ENCODE peak calls at places on chromosome 15, in seven cellular contexts. L is K562, K is HepG2, U is H1, W is SK-N-SH, N is GM12891, M is GM12878. D is an unnamed sample.

GRCh38 chr15:89958107-89958805 is 42.9 kb upstream of the ZNF710 start:
- DNase-seq in L (no peak), K (peak), U (no peak), W (no peak), N (no peak), M (no peak), D (no peak)

GRCh38 chr15:78950343-78950742 is 5.5 kb upstream of the CTSH start:
- DNase-seq in L (no peak), K (peak), U (no peak), W (no peak), N (no peak), M (no peak), D (no peak)

GRCh38 chr15:48940508-48940907 is 23.2 kb downstream of the SHC4 start:
- DNase-seq in L (no peak), K (no peak), U (no peak), W (no peak), N (no peak), M (peak), D (no peak)

GRCh38 chr15:55999635-56000034 is 6.2 kb upstream of the NEDD4 start:
- DNase-seq in L (no peak), K (no peak), U (no peak), W (no peak), N (no peak), M (no peak), D (no peak)

GRCh38 chr15:32919749-32920414 is 202.1 kb downstream of the GREM1 start:
- DNase-seq in L (no peak), K (no peak), U (no peak), W (no peak), N (no peak), M (no peak), D (no peak)

GRCh38 chr15:53197426-53197839 is 407.3 kb upstream of the ONECUT1 start:
- DNase-seq in L (peak), K (peak), U (peak), W (peak), N (peak), M (no peak), D (peak)

GRCh38 chr15:100114100-100114499 is 227.7 kb downstream of the ADAMTS17 start:
- DNase-seq in L (no peak), K (no peak), U (no peak), W (no peak), N (no peak), M (no peak), D (no peak)

GRCh38 chr15:43762824-43763223 is 13.9 kb downstream of the ELL3 start:
- DNase-seq in L (peak), K (no peak), U (no peak), W (no peak), N (no peak), M (no peak), D (no peak)

GRCh38 chr15:87874896-87875661 is 381.5 kb downstream of the NTRK3 start:
- DNase-seq in L (no peak), K (no peak), U (no peak), W (peak), N (no peak), M (no peak), D (no peak)

GRCh38 chr15:85473455-85473854 is 93.1 kb downstream of the AKAP13 start:
- DNase-seq in L (no peak), K (no peak), U (no peak), W (no peak), N (no peak), M (no peak), D (no peak)

GRCh38 chr15:78457101-78457500 is 19.1 kb downstream of the IREB2 start:
- DNase-seq in L (peak), K (no peak), U (no peak), W (peak), N (no peak), M (no peak), D (no peak)

GRCh38 chr15:33311312-33311971 is 675 bp downstream of the RYR3 start:
- DNase-seq in L (no peak), K (no peak), U (no peak), W (peak), N (no peak), M (no peak), D (no peak)

GRCh38 chr15:56105855-56106254 is 112.4 kb upstream of the NEDD4 start:
- DNase-seq in L (no peak), K (no peak), U (no peak), W (no peak), N (no peak), M (no peak), D (no peak)

GRCh38 chr15:85614059-85614458 is 180.7 kb downstream of the KLHL25 start:
- DNase-seq in L (no peak), K (no peak), U (no peak), W (peak), N (no peak), M (no peak), D (no peak)

GRCh38 chr15:34795267-34796081 is at the start of gene ACTC1:
- DNase-seq in L (peak), K (no peak), U (peak), W (no peak), N (peak), M (no peak), D (no peak)

GRCh38 chr15:84876269-84876668 is 8.2 kb upstream of the SLC28A1 start:
- DNase-seq in L (no peak), K (no peak), U (no peak), W (no peak), N (no peak), M (no peak), D (no peak)

GRCh38 chr15:47888721-47889120 is 171.4 kb downstream of the SEMA6D start:
- DNase-seq in L (no peak), K (no peak), U (no peak), W (no peak), N (no peak), M (no peak), D (no peak)

GRCh38 chr15:30816430-30816829 is 87.3 kb upstream of the FAN1 start:
- DNase-seq in L (no peak), K (no peak), U (no peak), W (no peak), N (no peak), M (no peak), D (no peak)

GRCh38 chr15:88911766-88912118 is 1.4 kb downstream of the MFGE8 start:
- DNase-seq in L (peak), K (no peak), U (no peak), W (no peak), N (no peak), M (no peak), D (no peak)

GRCh38 chr15:89090791-89091666 is 2.8 kb downstream of the ABHD2 start:
- DNase-seq in L (no peak), K (no peak), U (no peak), W (peak), N (no peak), M (no peak), D (no peak)

GRCh38 chr15:62588930-62589655 is 424.0 kb upstream of the C2CD4B start:
- DNase-seq in L (no peak), K (no peak), U (no peak), W (peak), N (no peak), M (no peak), D (no peak)

GRCh38 chr15:96332854-96333193 is 2.3 kb downstream of the NR2F2 start:
- DNase-seq in L (no peak), K (no peak), U (no peak), W (no peak), N (no peak), M (no peak), D (no peak)

GRCh38 chr15:95429345-95429744 is 901.2 kb upstream of the NR2F2 start:
- DNase-seq in L (no peak), K (no peak), U (no peak), W (no peak), N (no peak), M (no peak), D (no peak)

GRCh38 chr15:40072216-40072990 is 33.4 kb upstream of the SRP14 start:
- DNase-seq in L (no peak), K (no peak), U (no peak), W (no peak), N (no peak), M (no peak), D (no peak)

GRCh38 chr15:61598655-61599054 is 369.6 kb upstream of the RORA start:
- DNase-seq in L (no peak), K (no peak), U (no peak), W (no peak), N (no peak), M (no peak), D (no peak)

GRCh38 chr15:74468341-74469032 is 7.5 kb upstream of the UBL7 start:
- DNase-seq in L (no peak), K (no peak), U (no peak), W (no peak), N (no peak), M (no peak), D (no peak)

GRCh38 chr15:89416339-89417183 is 79.8 kb downstream of the RHCG start:
- DNase-seq in L (peak), K (peak), U (peak), W (peak), N (peak), M (no peak), D (peak)

GRCh38 chr15:71083349-71083748 is 31.9 kb upstream of the THSD4 start:
- DNase-seq in L (no peak), K (no peak), U (no peak), W (no peak), N (no peak), M (no peak), D (no peak)

GRCh38 chr15:101258238-101259144 is 6.6 kb upstream of the CHSY1 start:
- DNase-seq in L (peak), K (peak), U (no peak), W (peak), N (no peak), M (peak), D (no peak)

GRCh38 chr15:70879386-70879785 is 12.8 kb downstream of the THAP10 start:
- DNase-seq in L (no peak), K (no peak), U (no peak), W (no peak), N (no peak), M (no peak), D (no peak)

GRCh38 chr15:72521682-72522081 is 47.6 kb downstream of the ARIH1 start:
- DNase-seq in L (no peak), K (no peak), U (no peak), W (no peak), N (no peak), M (no peak), D (no peak)

GRCh38 chr15:43249699-43250203 is 17.0 kb downstream of the TGM5 start:
- DNase-seq in L (no peak), K (no peak), U (no peak), W (no peak), N (peak), M (peak), D (peak)

GRCh38 chr15:70348581-70349344 is 251.0 kb upstream of the TLE3 start:
- DNase-seq in L (no peak), K (no peak), U (no peak), W (no peak), N (no peak), M (no peak), D (no peak)

GRCh38 chr15:52789601-52790165 is 453 bp downstream of the ONECUT1 start:
- DNase-seq in L (no peak), K (no peak), U (no peak), W (peak), N (no peak), M (no peak), D (no peak)

GRCh38 chr15:97425596-97425995 is 534.9 kb upstream of the ARRDC4 start:
- DNase-seq in L (no peak), K (no peak), U (no peak), W (no peak), N (no peak), M (no peak), D (no peak)

GRCh38 chr15:71325461-71325860 is 210.2 kb downstream of the THSD4 start:
- DNase-seq in L (no peak), K (no peak), U (no peak), W (no peak), N (no peak), M (no peak), D (no peak)

GRCh38 chr15:84588053-84588874 is 12.5 kb upstream of the ZSCAN2 start:
- DNase-seq in L (peak), K (peak), U (peak), W (peak), N (peak), M (no peak), D (peak)

GRCh38 chr15:47588968-47589367 is 128.3 kb upstream of the SEMA6D start:
- DNase-seq in L (no peak), K (no peak), U (no peak), W (no peak), N (no peak), M (no peak), D (no peak)

DNA sequence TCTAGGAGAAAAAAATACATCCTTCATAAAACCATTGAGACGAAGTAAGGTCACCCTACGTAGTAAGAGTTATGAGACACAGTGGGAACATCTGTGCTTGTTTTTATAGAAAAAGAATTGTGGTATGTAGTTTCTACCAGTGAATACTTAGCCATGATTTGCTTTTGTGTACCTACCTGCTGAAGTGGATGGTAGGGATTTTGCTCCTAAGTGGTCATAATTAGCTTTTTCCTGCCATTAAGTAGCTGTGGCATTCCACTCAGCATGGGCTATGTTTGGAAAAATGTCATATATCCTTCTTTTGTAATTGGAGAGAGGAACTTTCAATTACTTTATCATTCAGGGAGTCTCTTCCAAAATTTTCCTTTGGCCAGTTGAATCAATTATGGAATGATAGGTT is 63.7 kb downstream of the CHD2 start:
- DNase-seq in L (no peak), K (no peak), U (no peak), W (no peak), N (no peak), M (no peak), D (no peak)
- TF ChIP-seq TAF1 in L (no peak), K (no peak), U (no peak), W (no peak), N (no peak), M (no peak), D (no peak)

DNA sequence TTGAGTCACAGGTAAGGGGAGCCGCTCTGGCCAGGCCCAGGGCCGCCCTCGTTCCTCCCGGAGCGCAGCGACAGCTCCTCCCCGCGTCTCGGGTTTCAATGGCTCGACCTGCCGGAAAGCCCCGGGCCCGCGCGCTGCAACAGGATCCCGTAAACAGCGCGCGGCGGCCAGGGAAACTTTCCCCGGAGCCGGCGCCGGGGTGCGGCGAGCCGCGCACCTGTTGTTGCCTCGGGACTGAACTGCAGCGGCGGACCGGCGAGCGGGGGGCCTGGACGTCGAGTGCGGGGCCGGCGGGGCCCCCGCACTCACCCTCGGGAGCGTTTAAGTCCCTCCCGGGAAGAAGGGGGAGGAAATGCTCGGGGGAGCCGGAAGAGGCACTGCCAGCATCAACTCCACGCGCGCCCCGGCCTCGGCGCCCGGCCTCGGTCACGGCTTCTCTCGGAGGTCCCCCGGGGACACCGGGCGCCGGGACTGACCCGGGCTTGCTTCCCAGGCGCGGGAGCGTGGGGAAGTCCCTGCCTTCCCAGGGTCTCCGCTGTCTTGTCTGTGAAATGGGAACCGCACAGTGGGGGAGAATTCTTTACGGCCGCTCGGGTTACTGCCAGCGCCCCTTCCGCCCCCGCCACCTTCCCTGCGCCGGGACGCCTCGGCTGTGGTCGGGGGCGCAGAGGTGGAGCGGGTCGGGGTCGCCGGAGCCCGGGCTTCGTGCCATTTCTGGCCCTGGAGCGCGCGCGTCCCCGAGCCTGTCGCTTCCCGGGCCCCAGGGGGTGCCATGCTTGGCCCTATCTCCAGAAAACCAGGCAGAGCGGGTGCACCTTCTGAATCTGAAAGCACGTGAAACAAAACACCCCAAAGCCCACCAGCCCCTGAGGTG is 7.4 kb upstream of the PGPEP1L start:
- DNase-seq in L (peak), K (peak), U (peak), W (peak), N (peak), M (no peak), D (peak)
- TF ChIP-seq POLR2AphosphoS5 in L (no peak), K (no peak), U (no peak), W (no peak), N (no peak), M (peak), D (no peak)

DNA sequence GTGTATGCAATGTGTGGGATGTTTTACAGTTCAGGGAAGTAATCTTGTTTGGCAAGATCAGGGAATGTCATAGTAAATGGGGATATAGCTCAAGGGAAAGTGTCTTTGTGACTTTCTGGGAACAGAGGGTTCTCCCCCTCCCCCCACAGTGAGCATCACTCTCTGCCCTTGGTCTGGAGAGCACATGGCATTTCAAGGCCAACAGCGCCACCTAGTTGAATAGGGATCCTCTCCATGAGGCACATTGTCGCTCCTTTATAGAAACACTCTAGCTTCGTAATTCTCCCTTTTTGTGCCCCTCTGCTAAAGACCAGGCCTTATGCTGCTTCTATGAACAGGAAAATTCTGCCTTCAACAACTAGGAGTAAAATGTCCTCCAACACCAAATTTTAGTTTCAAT is 37.1 kb upstream of the ARNT2 start:
- DNase-seq in L (peak), K (peak), U (peak), W (peak), N (no peak), M (no peak), D (no peak)
- TF ChIP-seq TAF1 in L (no peak), K (no peak), U (no peak), W (no peak), N (no peak), M (no peak), D (no peak)

GRCh38 chr15:58017869-58018268 is 47.6 kb downstream of the ALDH1A2 start:
- DNase-seq in L (no peak), K (no peak), U (no peak), W (no peak), N (no peak), M (no peak), D (no peak)
- TF ChIP-seq POLR2AphosphoS5 in L (no peak), K (no peak), U (no peak), W (no peak), N (no peak), M (no peak), D (no peak)

GRCh38 chr15:66580643-66581042 is 14.8 kb upstream of the LCTL start:
- DNase-seq in L (no peak), K (no peak), U (no peak), W (no peak), N (no peak), M (no peak), D (no peak)

GRCh38 chr15:66573719-66574641 is 8.2 kb upstream of the LCTL start:
- DNase-seq in L (no peak), K (no peak), U (no peak), W (no peak), N (no peak), M (no peak), D (no peak)

GRCh38 chr15:66581972-66582537 is 16.3 kb upstream of the LCTL start:
- DNase-seq in L (peak), K (peak), U (no peak), W (no peak), N (no peak), M (no peak), D (no peak)

GRCh38 chr15:66573348-66573718 is 7.5 kb upstream of the LCTL start:
- DNase-seq in L (no peak), K (no peak), U (no peak), W (no peak), N (no peak), M (no peak), D (no peak)

GRCh38 chr15:66578286-66578875 is 12.6 kb upstream of the LCTL start:
- DNase-seq in L (no peak), K (no peak), U (no peak), W (no peak), N (no peak), M (no peak), D (no peak)
- TF ChIP-seq TAF1 in L (no peak), K (no peak), U (no peak), W (no peak), N (no peak), M (no peak), D (no peak)

GRCh38 chr15:45162771-45163507 is 24.8 kb downstream of the SHF start:
- DNase-seq in L (peak), K (peak), U (peak), W (peak), N (peak), M (peak), D (peak)
- TF ChIP-seq POLR2AphosphoS5 in L (no peak), K (no peak), U (peak), W (no peak), N (no peak), M (no peak), D (no peak)

GRCh38 chr15:63918317-63918672 is 84.5 kb upstream of the HERC1 start:
- DNase-seq in L (no peak), K (no peak), U (no peak), W (no peak), N (no peak), M (no peak), D (no peak)

GRCh38 chr15:63913786-63914185 is 80.0 kb upstream of the HERC1 start:
- DNase-seq in L (no peak), K (no peak), U (no peak), W (no peak), N (no peak), M (no peak), D (no peak)

GRCh38 chr15:63915209-63915887 is 81.6 kb upstream of the HERC1 start:
- DNase-seq in L (peak), K (no peak), U (no peak), W (no peak), N (no peak), M (no peak), D (no peak)

GRCh38 chr15:63917588-63918316 is 84.0 kb upstream of the HERC1 start:
- DNase-seq in L (no peak), K (no peak), U (no peak), W (no peak), N (no peak), M (no peak), D (no peak)

GRCh38 chr15:63915888-63916731 is 82.4 kb upstream of the HERC1 start:
- DNase-seq in L (peak), K (no peak), U (no peak), W (peak), N (no peak), M (no peak), D (no peak)
- TF ChIP-seq TAF1 in L (no peak), K (no peak), U (no peak), W (no peak), N (no peak), M (no peak), D (no peak)

DNA sequence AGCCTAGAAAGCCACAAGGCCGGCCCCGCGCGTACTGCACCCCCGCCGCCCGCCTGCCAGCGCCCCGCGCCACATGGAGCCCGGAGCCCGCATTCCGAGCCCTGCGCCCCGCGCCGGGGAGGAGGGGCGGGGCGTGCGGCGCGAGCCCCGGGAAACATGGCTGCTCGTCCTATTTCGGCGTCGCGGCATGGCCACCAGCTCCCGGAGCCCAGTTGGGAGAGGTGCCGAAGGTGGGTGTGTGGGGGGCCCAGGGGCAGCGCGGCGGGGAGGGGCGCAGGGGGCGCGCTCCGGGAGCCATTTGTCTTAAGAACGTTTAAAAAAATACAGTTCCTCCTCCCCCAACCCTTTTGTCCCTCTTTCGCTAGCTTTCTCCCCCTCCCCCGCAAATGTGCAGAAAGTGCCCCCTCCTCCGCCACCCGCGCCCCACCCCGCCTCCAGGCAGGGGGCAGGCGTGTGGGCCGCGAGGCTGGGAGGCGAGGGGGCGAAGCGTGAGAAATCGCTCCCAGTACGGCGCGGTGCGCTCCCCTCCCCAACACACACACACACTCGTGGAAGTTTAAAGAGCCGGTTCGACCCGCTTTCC is 2.5 kb downstream of the ANP32A start:
- DNase-seq in L (peak), K (peak), U (no peak), W (peak), N (no peak), M (no peak), D (peak)
- TF ChIP-seq POLR2AphosphoS5 in L (peak), K (no peak), U (peak), W (peak), N (peak), M (peak), D (peak)